ENCODE peak calls at places on chromosome 18, in nine cellular contexts. K, M, W, I, J, F, D, A and B are unnamed samples.

GRCh38 chr18:2337552-2338141 is 233.7 kb downstream of the METTL4 start:
- DNase-seq in W (no peak), K (no peak), F (no peak), M (peak), D (peak), J (no peak), I (no peak), A (peak), B (no peak)

GRCh38 chr18:48949606-48950535 is 894 bp downstream of the SMAD7 start:
- DNase-seq in D (peak), W (peak), A (peak), F (no peak), J (peak), I (peak), K (peak), M (no peak), B (no peak)

GRCh38 chr18:13279181-13280065 is 60.9 kb downstream of the LDLRAD4 start:
- DNase-seq in W (no peak), I (no peak), M (no peak), F (no peak), D (no peak), J (no peak), A (no peak), K (peak), B (no peak)

GRCh38 chr18:22505136-22505535 is 87.4 kb upstream of the CTAGE1 start:
- DNase-seq in A (no peak), I (no peak), K (no peak), M (no peak), D (no peak), F (peak), J (no peak), W (no peak), B (no peak)

GRCh38 chr18:74951165-74951760 is 257.7 kb downstream of the PTGR3 start:
- DNase-seq in I (no peak), F (peak), J (peak), K (no peak), D (no peak), M (peak), A (no peak), W (peak), B (no peak)

GRCh38 chr18:28411806-28412205 is 234.9 kb upstream of the CDH2 start:
- DNase-seq in K (no peak), A (no peak), F (peak), W (no peak), M (no peak), I (no peak), D (no peak), J (no peak), B (peak)

GRCh38 chr18:44589709-44590108 is 91.0 kb upstream of the SETBP1 start:
- DNase-seq in A (no peak), M (no peak), F (peak), J (no peak), K (no peak), D (no peak), W (no peak), I (no peak), B (no peak)

GRCh38 chr18:74337155-74337911 is 21.7 kb downstream of the C18orf63 start:
- DNase-seq in W (no peak), I (no peak), D (no peak), M (no peak), A (no peak), F (no peak), J (no peak), K (no peak), B (no peak)

GRCh38 chr18:48531979-48532378 is 6.9 kb upstream of the CTIF start:
- DNase-seq in K (no peak), W (no peak), A (no peak), I (no peak), J (no peak), M (no peak), F (no peak), D (no peak), B (no peak)